ENCODE peak calls at places on chromosomes 6 and 20, in eight cellular contexts. B is psoas muscle; Q is endothelial cell; K is HFF-Myc; V is NCI-H2171; N is GM03348; M is NCI-H345; Z is activated T-helper 2 cell treated with anti-CD3 and anti-CD28 coated beads, Interferon-gamma antibody, Interleukin-2, Interleukin-4, amounts not matched to agents 10 μg/mL and 5 μg/mL and 100 μg/mL, durations not matched to agents 14 hours and 24 hours and 36 hours. X is an unnamed sample.

GRCh38 chr6:149566372-149567193 is at the start of gene GINM1:
- DNase-seq in Z (peak), V (peak), N (peak), B (peak), M (peak), Q (peak), K (no peak), X (no peak)

GRCh38 chr6:26336355-26337198 is 28.4 kb upstream of the BTN3A2 start:
- DNase-seq in B (no peak), N (peak), Q (no peak), M (no peak), V (no peak), K (peak), Z (no peak), X (no peak)

GRCh38 chr6:117924708-117925107 is 17.6 kb downstream of the SLC35F1 start:
- DNase-seq in B (no peak), Z (no peak), K (no peak), V (no peak), M (no peak), Q (no peak), N (no peak), X (no peak)

GRCh38 chr6:42260972-42261371 is 43.3 kb upstream of the MRPS10 start:
- DNase-seq in Q (peak), Z (no peak), M (peak), V (peak), K (no peak), B (peak), N (peak), X (no peak)

GRCh38 chr6:149129401-149130077 is 188.0 kb upstream of the TAB2 start:
- DNase-seq in Q (no peak), N (peak), B (no peak), K (peak), M (no peak), Z (no peak), V (no peak), X (peak)

GRCh38 chr20:36344517-36345132 is 38.5 kb downstream of the DLGAP4 start:
- DNase-seq in N (peak), B (no peak), K (peak), V (no peak), M (no peak), Z (peak), Q (peak), X (peak)

GRCh38 chr6:170152111-170152926 is 138.6 kb downstream of the DLL1 start:
- DNase-seq in V (no peak), Z (no peak), B (peak), N (no peak), Q (peak), K (no peak), M (peak), X (no peak)

GRCh38 chr6:55694148-55694547 is 115.2 kb upstream of the HMGCLL1 start:
- DNase-seq in M (no peak), B (no peak), K (peak), N (peak), Q (no peak), V (no peak), Z (no peak), X (no peak)

GRCh38 chr6:110415297-110415916 is at the start of gene DDO:
- DNase-seq in V (no peak), K (no peak), B (peak), Q (no peak), M (no peak), Z (no peak), N (peak), X (no peak)

GRCh38 chr6:163825033-163825432 is 410.5 kb downstream of the QKI start:
- DNase-seq in B (no peak), M (no peak), K (peak), N (no peak), Z (no peak), V (no peak), Q (no peak), X (no peak)

GRCh38 chr6:127404133-127404532 is 55.1 kb downstream of the KIAA0408 start:
- DNase-seq in Q (no peak), Z (no peak), V (no peak), M (no peak), B (no peak), K (no peak), N (no peak), X (no peak)

GRCh38 chr6:13810688-13811446 is 3.5 kb downstream of the MCUR1 start:
- DNase-seq in V (no peak), K (no peak), N (peak), Z (no peak), Q (no peak), B (no peak), M (no peak), X (no peak)

GRCh38 chr6:41723936-41724637 is 11.3 kb downstream of the TFEB start:
- DNase-seq in K (no peak), B (peak), M (no peak), V (no peak), N (no peak), Q (no peak), Z (no peak), X (no peak)

GRCh38 chr20:63554361-63555278 is 661 bp downstream of the FNDC11 start:
- DNase-seq in B (no peak), Q (no peak), M (no peak), N (no peak), Z (no peak), V (no peak), K (no peak), X (no peak)

GRCh38 chr6:93848011-93848620 is 428.8 kb upstream of the EPHA7 start:
- DNase-seq in M (no peak), N (no peak), Q (no peak), B (no peak), Z (no peak), K (no peak), V (no peak), X (no peak)

GRCh38 chr6:37396571-37397185 is 36.3 kb upstream of the CMTR1 start:
- DNase-seq in M (no peak), N (peak), K (no peak), Z (no peak), B (no peak), V (no peak), Q (no peak), X (no peak)

GRCh38 chr6:137978252-137978896 is 111.3 kb downstream of the TNFAIP3 start:
- DNase-seq in B (no peak), K (no peak), N (no peak), Q (no peak), M (no peak), V (no peak), Z (no peak), X (peak)

GRCh38 chr6:158121335-158121734 is 46.7 kb downstream of the SERAC1 start:
- DNase-seq in K (no peak), V (peak), N (no peak), B (no peak), M (no peak), Q (no peak), Z (no peak), X (no peak)

GRCh38 chr6:57013501-57013900 is 33.0 kb upstream of the KIAA1586 start:
- DNase-seq in M (no peak), Z (no peak), V (no peak), Q (no peak), B (no peak), K (peak), N (peak), X (peak)